ENCODE peak calls at places on chromosomes 3 and 15, in six cellular contexts. Z, E, C, T, H and S are unnamed samples.

GRCh38 chr15:80856809-80857377 is 77.7 kb downstream of the CEMIP start:
- DNase-seq in H (no peak), T (peak), E (peak), Z (no peak), C (no peak), S (peak)

GRCh38 chr3:32172420-32172819 is 66.0 kb downstream of the GPD1L start:
- DNase-seq in E (no peak), H (no peak), Z (no peak), C (no peak), T (no peak), S (no peak)

GRCh38 chr3:156489462-156489911 is 65.4 kb downstream of the SSR3 start:
- DNase-seq in H (no peak), E (peak), C (no peak), Z (peak), T (no peak), S (no peak)

GRCh38 chr3:58411036-58411435 is 22.6 kb downstream of the PDHB start:
- DNase-seq in Z (no peak), H (no peak), E (peak), C (no peak), T (no peak), S (no peak)

GRCh38 chr15:52731732-52732470 is 52.7 kb upstream of the ATOSA start:
- DNase-seq in T (no peak), C (no peak), E (no peak), Z (no peak), H (no peak), S (no peak)

GRCh38 chr3:108471346-108471935 is 39.0 kb downstream of the MYH15 start:
- DNase-seq in H (no peak), Z (no peak), C (no peak), T (no peak), E (no peak), S (no peak)

GRCh38 chr3:85164446-85164845 is 205.7 kb downstream of the CADM2 start:
- DNase-seq in Z (no peak), E (no peak), T (no peak), C (no peak), H (no peak), S (no peak)

GRCh38 chr3:197907196-197907595 is 42.8 kb upstream of the RPL35A start:
- DNase-seq in T (no peak), H (no peak), E (no peak), Z (no peak), C (no peak), S (no peak)

GRCh38 chr3:150135321-150135721 is 164.6 kb upstream of the PFN2 start:
- DNase-seq in Z (no peak), T (no peak), E (peak), H (no peak), C (peak), S (no peak)

GRCh38 chr3:22284559-22284958 is 533.5 kb upstream of the ZNF385D start:
- DNase-seq in H (no peak), C (no peak), E (peak), T (no peak), Z (no peak), S (no peak)

GRCh38 chr3:123870033-123870432 is 14.1 kb downstream of the MYLK start:
- DNase-seq in T (no peak), Z (no peak), H (no peak), C (no peak), E (peak), S (no peak)

GRCh38 chr3:164418426-164418825 is 659.9 kb downstream of the SI start:
- DNase-seq in H (no peak), Z (no peak), E (no peak), C (no peak), T (no peak), S (no peak)

GRCh38 chr3:5096368-5096767 is 25.7 kb upstream of the ARL8B start:
- DNase-seq in Z (no peak), C (no peak), H (no peak), E (no peak), T (no peak), S (no peak)

GRCh38 chr15:71237456-71238188 is 122.4 kb downstream of the THSD4 start:
- DNase-seq in E (peak), H (no peak), T (no peak), Z (no peak), C (peak), S (peak)

GRCh38 chr3:134860141-134860540 is 65.1 kb downstream of the EPHB1 start:
- DNase-seq in E (no peak), Z (no peak), H (no peak), C (no peak), T (no peak), S (no peak)

GRCh38 chr15:97981758-97982157 is 21.3 kb downstream of the ARRDC4 start:
- DNase-seq in T (no peak), C (no peak), Z (no peak), H (no peak), E (no peak), S (no peak)

GRCh38 chr15:98649996-98650870 is 1.9 kb downstream of the IGF1R start:
- DNase-seq in E (peak), H (peak), C (no peak), T (no peak), Z (peak), S (no peak)

GRCh38 chr15:91448245-91448644 is 348.2 kb downstream of the SV2B start:
- DNase-seq in E (no peak), T (no peak), C (no peak), H (no peak), Z (no peak), S (no peak)

GRCh38 chr3:142053244-142053643 is 96.1 kb downstream of the TFDP2 start:
- DNase-seq in H (no peak), C (no peak), T (no peak), Z (no peak), E (no peak), S (no peak)

GRCh38 chr15:90151989-90152645 is 49.0 kb upstream of the SEMA4B start:
- DNase-seq in T (peak), H (no peak), Z (no peak), C (no peak), E (no peak), S (peak)

GRCh38 chr3:178419078-178419477 is 117.2 kb upstream of the KCNMB2 start:
- DNase-seq in Z (no peak), T (no peak), E (no peak), H (no peak), C (no peak), S (no peak)

GRCh38 chr3:6732807-6733206 is 128.1 kb upstream of the GRM7 start:
- DNase-seq in T (no peak), H (no peak), Z (no peak), E (no peak), C (no peak), S (no peak)

GRCh38 chr3:126731044-126731443 is 27.0 kb downstream of the CHCHD6 start:
- DNase-seq in T (no peak), H (no peak), C (no peak), E (no peak), Z (peak), S (no peak)

GRCh38 chr3:160810360-160810759 is 54.3 kb downstream of the PPM1L start:
- DNase-seq in T (no peak), C (no peak), E (peak), H (no peak), Z (no peak), S (no peak)

GRCh38 chr15:63019539-63020109 is 22.9 kb upstream of the TPM1 start:
- DNase-seq in H (no peak), Z (no peak), E (peak), C (peak), T (no peak), S (no peak)

GRCh38 chr3:196524527-196524926 is 9.4 kb upstream of the SMCO1 start:
- DNase-seq in E (no peak), C (no peak), Z (no peak), H (no peak), T (no peak), S (no peak)

GRCh38 chr3:38992117-38992779 is 59.5 kb downstream of the SCN11A start:
- DNase-seq in E (peak), Z (no peak), T (no peak), H (no peak), C (peak), S (no peak)

GRCh38 chr3:50193286-50193685 is 1.9 kb downstream of the GNAT1 start:
- DNase-seq in Z (no peak), E (no peak), T (no peak), H (no peak), C (no peak), S (no peak)

GRCh38 chr15:41511331-41512077 is 2.1 kb downstream of the LTK start:
- DNase-seq in Z (no peak), C (no peak), T (no peak), E (no peak), H (no peak), S (no peak)

GRCh38 chr3:23648965-23649328 is 156.8 kb upstream of the UBE2E1 start:
- DNase-seq in C (no peak), T (no peak), H (no peak), E (no peak), Z (peak), S (no peak)

GRCh38 chr15:24956131-24956838 is 1.5 kb downstream of the SNRPN start:
- DNase-seq in H (peak), C (peak), E (peak), Z (peak), T (peak), S (peak)